ENCODE peak calls at places on chromosomes 2 and 18, in nine cellular contexts. One of them, this sample, is unnamed.

GRCh38 chr2:138237657-138238384 is 263.7 kb upstream of the SPOPL start:
- DNase-seq in T follicular helper cell: no peak
- DNase-seq in body of pancreas: no peak
- DNase-seq in neural crest cell: no peak
- DNase-seq in activated T-cell treated with anti-CD3 and anti-CD28 coated beads, Interleukin-2, amount 50 U/mL, for 1 hour: no peak
- DNase-seq in activated CD8-positive, alpha-beta memory T cell treated with anti-CD3 and anti-CD28 coated beads, Interleukin-2, amount 50 U/mL, for 48 hours: no peak
- DNase-seq in endothelial cell: no peak
- DNase-seq in activated CD4-positive, alpha-beta memory T cell treated with anti-CD3 and anti-CD28 coated beads, Interleukin-2, amount 10 ng/mL, durations not matched to agents 7 days and 5 days: no peak
- DNase-seq in foreskin keratinocyte: no peak
- DNase-seq in this sample: no peak

GRCh38 chr2:42171396-42171971 is 2.3 kb downstream of the EML4 start:
- DNase-seq in T follicular helper cell: no peak
- DNase-seq in body of pancreas: no peak
- DNase-seq in neural crest cell: no peak
- DNase-seq in activated T-cell treated with anti-CD3 and anti-CD28 coated beads, Interleukin-2, amount 50 U/mL, for 1 hour: no peak
- DNase-seq in activated CD8-positive, alpha-beta memory T cell treated with anti-CD3 and anti-CD28 coated beads, Interleukin-2, amount 50 U/mL, for 48 hours: no peak
- DNase-seq in endothelial cell: no peak
- DNase-seq in activated CD4-positive, alpha-beta memory T cell treated with anti-CD3 and anti-CD28 coated beads, Interleukin-2, amount 10 ng/mL, durations not matched to agents 7 days and 5 days: no peak
- DNase-seq in foreskin keratinocyte: no peak
- DNase-seq in this sample: no peak

GRCh38 chr2:38239452-38239851 is 137.6 kb downstream of the ATL2 start:
- DNase-seq in T follicular helper cell: no peak
- DNase-seq in body of pancreas: no peak
- DNase-seq in neural crest cell: no peak
- DNase-seq in activated T-cell treated with anti-CD3 and anti-CD28 coated beads, Interleukin-2, amount 50 U/mL, for 1 hour: no peak
- DNase-seq in activated CD8-positive, alpha-beta memory T cell treated with anti-CD3 and anti-CD28 coated beads, Interleukin-2, amount 50 U/mL, for 48 hours: no peak
- DNase-seq in endothelial cell: no peak
- DNase-seq in activated CD4-positive, alpha-beta memory T cell treated with anti-CD3 and anti-CD28 coated beads, Interleukin-2, amount 10 ng/mL, durations not matched to agents 7 days and 5 days: no peak
- DNase-seq in foreskin keratinocyte: peak; percentile 94
- DNase-seq in this sample: no peak

GRCh38 chr2:110204408-110205385 is at the start of gene NPHP1:
- DNase-seq in T follicular helper cell: peak; percentile 75
- DNase-seq in body of pancreas: peak; percentile 86
- DNase-seq in neural crest cell: peak; percentile 82
- DNase-seq in activated T-cell treated with anti-CD3 and anti-CD28 coated beads, Interleukin-2, amount 50 U/mL, for 1 hour: peak; percentile 89
- DNase-seq in activated CD8-positive, alpha-beta memory T cell treated with anti-CD3 and anti-CD28 coated beads, Interleukin-2, amount 50 U/mL, for 48 hours: peak; percentile 95
- DNase-seq in endothelial cell: peak; percentile 93
- DNase-seq in activated CD4-positive, alpha-beta memory T cell treated with anti-CD3 and anti-CD28 coated beads, Interleukin-2, amount 10 ng/mL, durations not matched to agents 7 days and 5 days: peak; percentile 86
- DNase-seq in foreskin keratinocyte: peak; percentile 72
- DNase-seq in this sample: peak; percentile 86

GRCh38 chr2:129806985-129807384 is 172.5 kb upstream of the RAB6C start:
- DNase-seq in T follicular helper cell: no peak
- DNase-seq in body of pancreas: no peak
- DNase-seq in neural crest cell: no peak
- DNase-seq in activated T-cell treated with anti-CD3 and anti-CD28 coated beads, Interleukin-2, amount 50 U/mL, for 1 hour: no peak
- DNase-seq in activated CD8-positive, alpha-beta memory T cell treated with anti-CD3 and anti-CD28 coated beads, Interleukin-2, amount 50 U/mL, for 48 hours: no peak
- DNase-seq in endothelial cell: no peak
- DNase-seq in activated CD4-positive, alpha-beta memory T cell treated with anti-CD3 and anti-CD28 coated beads, Interleukin-2, amount 10 ng/mL, durations not matched to agents 7 days and 5 days: no peak
- DNase-seq in foreskin keratinocyte: no peak
- DNase-seq in this sample: no peak

GRCh38 chr18:13375302-13376255 is 157.0 kb downstream of the LDLRAD4 start:
- DNase-seq in T follicular helper cell: peak; percentile 75
- DNase-seq in body of pancreas: peak; percentile 41
- DNase-seq in neural crest cell: no peak
- DNase-seq in activated T-cell treated with anti-CD3 and anti-CD28 coated beads, Interleukin-2, amount 50 U/mL, for 1 hour: peak; percentile 74
- DNase-seq in activated CD8-positive, alpha-beta memory T cell treated with anti-CD3 and anti-CD28 coated beads, Interleukin-2, amount 50 U/mL, for 48 hours: peak; percentile 83
- DNase-seq in endothelial cell: no peak
- DNase-seq in activated CD4-positive, alpha-beta memory T cell treated with anti-CD3 and anti-CD28 coated beads, Interleukin-2, amount 10 ng/mL, durations not matched to agents 7 days and 5 days: peak; percentile 82
- DNase-seq in foreskin keratinocyte: peak; percentile 59
- DNase-seq in this sample: no peak

GRCh38 chr2:238884122-238884811 is 36.4 kb downstream of the TWIST2 start:
- DNase-seq in T follicular helper cell: no peak
- DNase-seq in body of pancreas: no peak
- DNase-seq in neural crest cell: no peak
- DNase-seq in activated T-cell treated with anti-CD3 and anti-CD28 coated beads, Interleukin-2, amount 50 U/mL, for 1 hour: no peak
- DNase-seq in activated CD8-positive, alpha-beta memory T cell treated with anti-CD3 and anti-CD28 coated beads, Interleukin-2, amount 50 U/mL, for 48 hours: no peak
- DNase-seq in endothelial cell: no peak
- DNase-seq in activated CD4-positive, alpha-beta memory T cell treated with anti-CD3 and anti-CD28 coated beads, Interleukin-2, amount 10 ng/mL, durations not matched to agents 7 days and 5 days: no peak
- DNase-seq in foreskin keratinocyte: no peak
- DNase-seq in this sample: no peak

GRCh38 chr2:126990605-126991532 is 92.2 kb downstream of the TEX51 start:
- DNase-seq in T follicular helper cell: no peak
- DNase-seq in body of pancreas: no peak
- DNase-seq in neural crest cell: no peak
- DNase-seq in activated T-cell treated with anti-CD3 and anti-CD28 coated beads, Interleukin-2, amount 50 U/mL, for 1 hour: no peak
- DNase-seq in activated CD8-positive, alpha-beta memory T cell treated with anti-CD3 and anti-CD28 coated beads, Interleukin-2, amount 50 U/mL, for 48 hours: no peak
- DNase-seq in endothelial cell: no peak
- DNase-seq in activated CD4-positive, alpha-beta memory T cell treated with anti-CD3 and anti-CD28 coated beads, Interleukin-2, amount 10 ng/mL, durations not matched to agents 7 days and 5 days: no peak
- DNase-seq in foreskin keratinocyte: no peak
- DNase-seq in this sample: no peak

GRCh38 chr2:189298481-189298880 is 118.9 kb upstream of the COL5A2 start:
- DNase-seq in T follicular helper cell: no peak
- DNase-seq in body of pancreas: no peak
- DNase-seq in neural crest cell: no peak
- DNase-seq in activated T-cell treated with anti-CD3 and anti-CD28 coated beads, Interleukin-2, amount 50 U/mL, for 1 hour: no peak
- DNase-seq in activated CD8-positive, alpha-beta memory T cell treated with anti-CD3 and anti-CD28 coated beads, Interleukin-2, amount 50 U/mL, for 48 hours: no peak
- DNase-seq in endothelial cell: no peak
- DNase-seq in activated CD4-positive, alpha-beta memory T cell treated with anti-CD3 and anti-CD28 coated beads, Interleukin-2, amount 10 ng/mL, durations not matched to agents 7 days and 5 days: no peak
- DNase-seq in foreskin keratinocyte: no peak
- DNase-seq in this sample: no peak